ENCODE peak calls at places on chromosomes 7 and 10, in seven cellular contexts. One of them, this sample, is unnamed.

GRCh38 chr7:44622342-44623151 is 16.1 kb downstream of the OGDH start:
- DNase-seq in heart right ventricle: no peak
- DNase-seq in stomach: no peak
- DNase-seq in GM23248: peak; percentile 34
- DNase-seq in spleen: no peak
- DNase-seq in WERI-Rb-1: no peak
- DNase-seq in brain microvascular endothelial cell: no peak
- DNase-seq in this sample: no peak

GRCh38 chr7:145978769-145979168 is 137.8 kb upstream of the CNTNAP2 start:
- DNase-seq in heart right ventricle: no peak
- DNase-seq in stomach: no peak
- DNase-seq in GM23248: no peak
- DNase-seq in spleen: no peak
- DNase-seq in WERI-Rb-1: no peak
- DNase-seq in brain microvascular endothelial cell: no peak
- DNase-seq in this sample: no peak

GRCh38 chr7:3844545-3845151 is 543.6 kb downstream of the SDK1 start:
- DNase-seq in heart right ventricle: no peak
- DNase-seq in stomach: no peak
- DNase-seq in GM23248: no peak
- DNase-seq in spleen: no peak
- DNase-seq in WERI-Rb-1: no peak
- DNase-seq in brain microvascular endothelial cell: no peak
- DNase-seq in this sample: no peak

GRCh38 chr10:100502926-100503480 is 16.7 kb downstream of the SEC31B start:
- DNase-seq in heart right ventricle: no peak
- DNase-seq in stomach: no peak
- DNase-seq in GM23248: peak; percentile 20
- DNase-seq in spleen: no peak
- DNase-seq in WERI-Rb-1: no peak
- DNase-seq in brain microvascular endothelial cell: no peak
- DNase-seq in this sample: no peak

GRCh38 chr10:683448-684071 is 5.9 kb downstream of the DIP2C start:
- DNase-seq in heart right ventricle: no peak
- DNase-seq in stomach: no peak
- DNase-seq in GM23248: peak; percentile 98
- DNase-seq in spleen: no peak
- DNase-seq in WERI-Rb-1: no peak
- DNase-seq in brain microvascular endothelial cell: peak; percentile 79
- DNase-seq in this sample: peak; percentile 91

GRCh38 chr7:130733866-130734524 is at the start of gene KLF14:
- DNase-seq in heart right ventricle: no peak
- DNase-seq in stomach: no peak
- DNase-seq in GM23248: peak; percentile 66
- DNase-seq in spleen: peak; percentile 83
- DNase-seq in WERI-Rb-1: peak; percentile 33
- DNase-seq in brain microvascular endothelial cell: no peak
- DNase-seq in this sample: no peak

GRCh38 chr7:140841316-140841715 is 83.4 kb downstream of the BRAF start:
- DNase-seq in heart right ventricle: no peak
- DNase-seq in stomach: no peak
- DNase-seq in GM23248: no peak
- DNase-seq in spleen: no peak
- DNase-seq in WERI-Rb-1: no peak
- DNase-seq in brain microvascular endothelial cell: no peak
- DNase-seq in this sample: no peak

GRCh38 chr10:7525314-7526016 is 114.6 kb upstream of the SFMBT2 start:
- DNase-seq in heart right ventricle: peak; percentile 81
- DNase-seq in stomach: peak; percentile 50
- DNase-seq in GM23248: peak; percentile 82
- DNase-seq in spleen: no peak
- DNase-seq in WERI-Rb-1: peak; percentile 12
- DNase-seq in brain microvascular endothelial cell: peak; percentile 70
- DNase-seq in this sample: peak; percentile 74

GRCh38 chr10:75611081-75611971 is 179.9 kb downstream of the LRMDA start:
- DNase-seq in heart right ventricle: no peak
- DNase-seq in stomach: no peak
- DNase-seq in GM23248: no peak
- DNase-seq in spleen: no peak
- DNase-seq in WERI-Rb-1: no peak
- DNase-seq in brain microvascular endothelial cell: no peak
- DNase-seq in this sample: no peak

GRCh38 chr7:129553861-129554530 is 51.7 kb downstream of the SMKR1 start:
- DNase-seq in heart right ventricle: no peak
- DNase-seq in stomach: no peak
- DNase-seq in GM23248: peak; percentile 85
- DNase-seq in spleen: no peak
- DNase-seq in WERI-Rb-1: no peak
- DNase-seq in brain microvascular endothelial cell: peak; percentile 12
- DNase-seq in this sample: peak; percentile 52

GRCh38 chr10:62048919-62049636 is 147.6 kb downstream of the ARID5B start:
- DNase-seq in heart right ventricle: peak; percentile 91
- DNase-seq in stomach: peak; percentile 74
- DNase-seq in GM23248: peak; percentile 100
- DNase-seq in spleen: peak; percentile 83
- DNase-seq in WERI-Rb-1: peak; percentile 62
- DNase-seq in brain microvascular endothelial cell: peak; percentile 98
- DNase-seq in this sample: peak; percentile 97

GRCh38 chr10:85614566-85614965 is 752.0 kb downstream of the GRID1 start:
- DNase-seq in heart right ventricle: no peak
- DNase-seq in stomach: no peak
- DNase-seq in GM23248: no peak
- DNase-seq in spleen: no peak
- DNase-seq in WERI-Rb-1: no peak
- DNase-seq in brain microvascular endothelial cell: no peak
- DNase-seq in this sample: peak; percentile 8

GRCh38 chr10:58609525-58610150 is 97.0 kb downstream of the BICC1 start:
- DNase-seq in heart right ventricle: no peak
- DNase-seq in stomach: no peak
- DNase-seq in GM23248: no peak
- DNase-seq in spleen: no peak
- DNase-seq in WERI-Rb-1: no peak
- DNase-seq in brain microvascular endothelial cell: no peak
- DNase-seq in this sample: no peak

GRCh38 chr7:156725074-156725473 is 84.5 kb downstream of the RNF32 start:
- DNase-seq in heart right ventricle: no peak
- DNase-seq in stomach: no peak
- DNase-seq in GM23248: no peak
- DNase-seq in spleen: no peak
- DNase-seq in WERI-Rb-1: no peak
- DNase-seq in brain microvascular endothelial cell: no peak
- DNase-seq in this sample: no peak

GRCh38 chr7:70301673-70302072 is 703.4 kb downstream of the AUTS2 start:
- DNase-seq in heart right ventricle: no peak
- DNase-seq in stomach: no peak
- DNase-seq in GM23248: no peak
- DNase-seq in spleen: no peak
- DNase-seq in WERI-Rb-1: no peak
- DNase-seq in brain microvascular endothelial cell: no peak
- DNase-seq in this sample: no peak

GRCh38 chr10:8059191-8059936 is 4.9 kb downstream of the GATA3 start:
- DNase-seq in heart right ventricle: no peak
- DNase-seq in stomach: no peak
- DNase-seq in GM23248: no peak
- DNase-seq in spleen: no peak
- DNase-seq in WERI-Rb-1: no peak
- DNase-seq in brain microvascular endothelial cell: no peak
- DNase-seq in this sample: no peak

GRCh38 chr10:12705943-12706342 is 295.6 kb downstream of the CCDC3 start:
- DNase-seq in heart right ventricle: no peak
- DNase-seq in stomach: no peak
- DNase-seq in GM23248: peak; percentile 13
- DNase-seq in spleen: no peak
- DNase-seq in WERI-Rb-1: no peak
- DNase-seq in brain microvascular endothelial cell: no peak
- DNase-seq in this sample: no peak

GRCh38 chr7:155356323-155357105 is 58.8 kb downstream of the INSIG1 start:
- DNase-seq in heart right ventricle: no peak
- DNase-seq in stomach: no peak
- DNase-seq in GM23248: peak; percentile 26
- DNase-seq in spleen: peak; percentile 49
- DNase-seq in WERI-Rb-1: peak; percentile 44
- DNase-seq in brain microvascular endothelial cell: peak; percentile 18
- DNase-seq in this sample: no peak

GRCh38 chr10:34254596-34254995 is 560.5 kb downstream of the PARD3 start:
- DNase-seq in heart right ventricle: peak; percentile 16
- DNase-seq in stomach: no peak
- DNase-seq in GM23248: peak; percentile 25
- DNase-seq in spleen: no peak
- DNase-seq in WERI-Rb-1: no peak
- DNase-seq in brain microvascular endothelial cell: peak; percentile 74
- DNase-seq in this sample: peak; percentile 87

GRCh38 chr10:123204127-123204461 is 49.9 kb downstream of the BUB3 start:
- DNase-seq in heart right ventricle: no peak
- DNase-seq in stomach: no peak
- DNase-seq in GM23248: no peak
- DNase-seq in spleen: no peak
- DNase-seq in WERI-Rb-1: no peak
- DNase-seq in brain microvascular endothelial cell: no peak
- DNase-seq in this sample: no peak

GRCh38 chr7:133052357-133052756 is 29.5 kb downstream of the CHCHD3 start:
- DNase-seq in heart right ventricle: no peak
- DNase-seq in stomach: no peak
- DNase-seq in GM23248: peak; percentile 62
- DNase-seq in spleen: no peak
- DNase-seq in WERI-Rb-1: no peak
- DNase-seq in brain microvascular endothelial cell: no peak
- DNase-seq in this sample: no peak

GRCh38 chr7:81029523-81029922 is 110.7 kb upstream of the SEMA3C start:
- DNase-seq in heart right ventricle: no peak
- DNase-seq in stomach: no peak
- DNase-seq in GM23248: no peak
- DNase-seq in spleen: no peak
- DNase-seq in WERI-Rb-1: peak; percentile 29
- DNase-seq in brain microvascular endothelial cell: no peak
- DNase-seq in this sample: no peak

DNA sequence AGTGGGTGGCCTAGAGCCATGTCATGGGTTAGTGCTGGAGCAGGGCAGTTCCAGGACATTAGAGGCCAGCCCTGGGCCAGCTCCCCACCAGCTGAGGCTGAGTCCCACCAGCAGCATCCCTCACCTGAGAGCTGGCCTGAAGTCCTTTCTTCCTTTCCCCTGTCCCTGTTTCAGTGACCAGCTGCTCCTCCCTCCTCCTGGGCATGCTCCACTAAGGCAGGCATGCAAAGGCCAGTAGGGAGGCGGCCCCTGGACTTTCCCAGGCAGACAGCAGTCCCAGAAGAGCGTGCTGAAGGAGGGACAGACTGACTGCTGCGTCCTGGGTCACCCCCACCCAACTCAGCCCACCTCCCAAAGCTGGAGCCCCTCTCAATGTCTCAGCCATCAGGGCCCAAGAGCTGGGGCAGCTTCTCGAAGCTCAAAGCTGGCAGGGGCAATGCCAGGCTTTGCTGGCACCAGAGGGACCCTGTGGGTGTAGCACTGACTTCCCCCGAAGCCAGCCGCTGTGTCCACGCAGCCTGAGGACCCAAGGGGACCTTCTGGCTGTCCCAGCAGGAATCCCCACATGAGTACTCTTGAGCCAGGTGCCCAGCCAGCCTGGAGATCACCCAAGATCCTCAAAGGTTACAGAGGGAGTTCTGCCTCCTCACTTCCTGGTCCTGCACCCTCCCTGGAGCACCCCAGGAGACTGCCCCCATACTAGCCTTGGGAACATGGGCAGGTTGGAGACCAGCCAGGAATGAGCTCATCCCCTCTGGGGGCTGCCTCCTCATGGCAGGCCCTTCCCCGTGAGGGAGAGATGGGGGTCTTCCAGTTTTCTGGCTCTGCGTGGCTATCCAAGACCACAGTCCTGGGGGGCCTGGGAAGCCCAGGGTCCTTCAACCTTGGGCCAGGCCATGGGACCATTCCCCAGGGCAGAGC is 35.2 kb upstream of the RET start:
- DNase-seq in heart right ventricle: no peak
- DNase-seq in stomach: peak; percentile 17
- DNase-seq in GM23248: no peak
- DNase-seq in spleen: peak; percentile 63
- DNase-seq in WERI-Rb-1: no peak
- DNase-seq in brain microvascular endothelial cell: no peak
- DNase-seq in this sample: peak; percentile 34
- H3K27ac ChIP-seq in heart right ventricle: no peak overlapping the region
- H3K27ac ChIP-seq in stomach: no peak overlapping the region
- H3K27ac ChIP-seq in GM23248: no peak overlapping the region
- H3K27ac ChIP-seq in spleen: no peak overlapping the region
- H3K27ac ChIP-seq in WERI-Rb-1: no peak overlapping the region
- H3K27ac ChIP-seq in brain microvascular endothelial cell: no peak overlapping the region
- H3K27ac ChIP-seq in this sample: no peak overlapping the region

DNA sequence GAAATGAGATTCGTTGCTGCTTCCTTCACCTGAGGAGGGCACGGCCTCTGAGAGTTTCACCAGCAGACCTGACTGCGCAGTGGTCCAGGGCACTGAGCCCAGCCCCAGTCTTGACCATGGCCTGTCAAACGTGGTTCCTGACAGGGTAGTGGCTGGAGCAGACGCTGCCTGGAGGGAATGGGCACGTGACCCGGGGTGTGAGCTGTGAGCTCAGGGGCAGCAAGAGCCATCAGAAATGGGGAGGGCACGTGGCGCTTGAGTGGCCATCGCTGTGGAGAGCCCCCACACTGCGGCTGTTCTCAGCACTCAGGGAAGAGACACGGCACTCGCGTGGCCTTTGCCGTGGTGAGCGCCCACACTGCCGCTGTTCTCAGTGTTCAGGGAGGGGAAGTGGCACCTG is 12.0 kb downstream of the FAM20C start:
- DNase-seq in heart right ventricle: no peak
- DNase-seq in stomach: no peak
- DNase-seq in GM23248: no peak
- DNase-seq in spleen: no peak
- DNase-seq in WERI-Rb-1: no peak
- DNase-seq in brain microvascular endothelial cell: no peak
- DNase-seq in this sample: no peak
- H3K36me3 ChIP-seq in heart right ventricle: no peaks in the 10 kb centered on the region
- H3K36me3 ChIP-seq in stomach: peaks cover 76% of the 10 kb centered on the region
- H3K36me3 ChIP-seq in GM23248: peaks cover 5% of the 10 kb centered on the region
- H3K36me3 ChIP-seq in spleen: peaks cover 52% of the 10 kb centered on the region
- H3K36me3 ChIP-seq in WERI-Rb-1: peaks cover 3% of the 10 kb centered on the region
- H3K36me3 ChIP-seq in brain microvascular endothelial cell: peaks cover 44% of the 10 kb centered on the region
- H3K36me3 ChIP-seq in this sample: no peaks in the 10 kb centered on the region

GRCh38 chr10:104831272-104831671 is 190.2 kb downstream of the SORCS3 start:
- DNase-seq in heart right ventricle: no peak
- DNase-seq in stomach: no peak
- DNase-seq in GM23248: no peak
- DNase-seq in spleen: no peak
- DNase-seq in WERI-Rb-1: no peak
- DNase-seq in brain microvascular endothelial cell: no peak
- DNase-seq in this sample: no peak
- H3K4me3 ChIP-seq in heart right ventricle: no peak overlapping the region
- H3K4me3 ChIP-seq in stomach: no peak overlapping the region
- H3K4me3 ChIP-seq in GM23248: no peak overlapping the region
- H3K4me3 ChIP-seq in spleen: no peak overlapping the region
- H3K4me3 ChIP-seq in WERI-Rb-1: no peak overlapping the region
- H3K4me3 ChIP-seq in brain microvascular endothelial cell: no peak overlapping the region
- H3K4me3 ChIP-seq in this sample: no peak overlapping the region

DNA sequence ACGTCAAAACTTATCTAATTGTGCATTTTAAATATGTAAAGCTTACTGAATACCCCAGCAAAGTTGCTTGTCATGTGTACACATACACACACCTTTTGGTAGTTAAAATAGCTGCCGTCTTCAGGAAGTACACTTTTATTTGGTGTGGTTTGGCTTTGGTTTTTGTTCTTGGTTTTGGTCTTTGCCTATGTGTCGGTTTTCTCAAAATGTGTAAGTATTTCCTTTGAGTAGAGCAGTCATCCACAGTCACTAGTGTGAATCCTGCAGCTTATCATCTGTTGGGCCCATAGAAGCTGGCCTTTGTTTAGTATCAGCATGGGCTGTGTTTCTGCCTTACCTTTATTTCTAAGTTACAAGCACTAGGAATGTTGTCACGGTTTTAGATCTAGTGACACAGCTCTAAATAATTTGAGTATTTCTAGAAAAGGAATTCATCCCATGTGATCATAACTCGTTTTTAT is 35.3 kb downstream of the NET1 start:
- DNase-seq in heart right ventricle: no peak
- DNase-seq in stomach: no peak
- DNase-seq in GM23248: peak; percentile 53
- DNase-seq in spleen: no peak
- DNase-seq in WERI-Rb-1: no peak
- DNase-seq in brain microvascular endothelial cell: no peak
- DNase-seq in this sample: peak; percentile 24
- H3K27ac ChIP-seq in heart right ventricle: peak overlapping the region; percentile 77
- H3K27ac ChIP-seq in stomach: peak overlapping the region; percentile 66
- H3K27ac ChIP-seq in GM23248: peak overlapping the region; percentile 74
- H3K27ac ChIP-seq in spleen: peak overlapping the region; percentile 53
- H3K27ac ChIP-seq in WERI-Rb-1: no peak overlapping the region
- H3K27ac ChIP-seq in brain microvascular endothelial cell: peak overlapping the region; percentile 31
- H3K27ac ChIP-seq in this sample: peak overlapping the region; percentile 47